ENCODE peak calls at places on chromosome 5, in nine cellular contexts. One of them, this sample, is unnamed.

GRCh38 chr5:94153736-94154450 is 412.5 kb upstream of the POU5F2 start:
- DNase-seq in B cell: no peak
- DNase-seq in brain microvascular endothelial cell: no peak
- DNase-seq in HT1080: no peak
- DNase-seq in ecto neural progenitor cell: no peak
- DNase-seq in prostate gland: no peak
- DNase-seq in spleen: no peak
- DNase-seq in T-cell: no peak
- DNase-seq in NCI-H187 treated with DMSO at 0.1 percent for 48 hours: no peak
- DNase-seq in this sample: no peak

GRCh38 chr5:177233206-177233605 is 70.3 kb downstream of the RAB24 start:
- DNase-seq in ecto neural progenitor cell: no peak
- DNase-seq in prostate gland: no peak
- DNase-seq in B cell: no peak
- DNase-seq in T-cell: no peak
- DNase-seq in HT1080: no peak
- DNase-seq in spleen: no peak
- DNase-seq in NCI-H187 treated with DMSO at 0.1 percent for 48 hours: no peak
- DNase-seq in brain microvascular endothelial cell: no peak
- DNase-seq in this sample: no peak

GRCh38 chr5:80408475-80408875 is 611 bp downstream of the ZFYVE16 start:
- DNase-seq in NCI-H187 treated with DMSO at 0.1 percent for 48 hours: no peak
- DNase-seq in HT1080: peak; percentile 64
- DNase-seq in brain microvascular endothelial cell: peak; percentile 30
- DNase-seq in ecto neural progenitor cell: peak; percentile 89
- DNase-seq in T-cell: peak; percentile 14
- DNase-seq in spleen: no peak
- DNase-seq in B cell: no peak
- DNase-seq in prostate gland: no peak
- DNase-seq in this sample: no peak

GRCh38 chr5:176653401-176653800 is 6.1 kb downstream of the TSPAN17 start:
- DNase-seq in HT1080: no peak
- DNase-seq in NCI-H187 treated with DMSO at 0.1 percent for 48 hours: no peak
- DNase-seq in prostate gland: no peak
- DNase-seq in B cell: no peak
- DNase-seq in ecto neural progenitor cell: no peak
- DNase-seq in T-cell: no peak
- DNase-seq in spleen: no peak
- DNase-seq in brain microvascular endothelial cell: no peak
- DNase-seq in this sample: no peak

GRCh38 chr5:150322202-150322601 is 19.5 kb upstream of the ARSI start:
- DNase-seq in prostate gland: no peak
- DNase-seq in spleen: no peak
- DNase-seq in T-cell: no peak
- DNase-seq in B cell: no peak
- DNase-seq in HT1080: peak; percentile 79
- DNase-seq in NCI-H187 treated with DMSO at 0.1 percent for 48 hours: no peak
- DNase-seq in ecto neural progenitor cell: no peak
- DNase-seq in brain microvascular endothelial cell: peak; percentile 63
- DNase-seq in this sample: no peak

GRCh38 chr5:16160706-16161105 is 18.9 kb downstream of the MARCHF11 start:
- DNase-seq in HT1080: peak; percentile 69
- DNase-seq in B cell: no peak
- DNase-seq in ecto neural progenitor cell: peak; percentile 43
- DNase-seq in prostate gland: no peak
- DNase-seq in brain microvascular endothelial cell: peak; percentile 37
- DNase-seq in NCI-H187 treated with DMSO at 0.1 percent for 48 hours: peak; percentile 10
- DNase-seq in spleen: no peak
- DNase-seq in T-cell: no peak
- DNase-seq in this sample: peak; percentile 56

GRCh38 chr5:34660444-34660843 is 4.3 kb downstream of the RAI14 start:
- DNase-seq in ecto neural progenitor cell: no peak
- DNase-seq in brain microvascular endothelial cell: peak; percentile 94
- DNase-seq in T-cell: no peak
- DNase-seq in spleen: no peak
- DNase-seq in NCI-H187 treated with DMSO at 0.1 percent for 48 hours: no peak
- DNase-seq in HT1080: peak; percentile 88
- DNase-seq in prostate gland: no peak
- DNase-seq in B cell: no peak
- DNase-seq in this sample: peak; percentile 74

GRCh38 chr5:169873642-169874041 is 106.7 kb downstream of the INSYN2B start:
- DNase-seq in ecto neural progenitor cell: no peak
- DNase-seq in spleen: no peak
- DNase-seq in HT1080: no peak
- DNase-seq in brain microvascular endothelial cell: peak; percentile 73
- DNase-seq in T-cell: no peak
- DNase-seq in B cell: no peak
- DNase-seq in prostate gland: no peak
- DNase-seq in NCI-H187 treated with DMSO at 0.1 percent for 48 hours: no peak
- DNase-seq in this sample: no peak

GRCh38 chr5:56712895-56713565 is 102.3 kb upstream of the MAP3K1 start:
- DNase-seq in NCI-H187 treated with DMSO at 0.1 percent for 48 hours: no peak
- DNase-seq in spleen: no peak
- DNase-seq in prostate gland: no peak
- DNase-seq in HT1080: no peak
- DNase-seq in brain microvascular endothelial cell: no peak
- DNase-seq in ecto neural progenitor cell: no peak
- DNase-seq in B cell: no peak
- DNase-seq in T-cell: no peak
- DNase-seq in this sample: no peak

GRCh38 chr5:5421149-5421960 is 1.1 kb upstream of the ICE1 start:
- DNase-seq in NCI-H187 treated with DMSO at 0.1 percent for 48 hours: no peak
- DNase-seq in ecto neural progenitor cell: no peak
- DNase-seq in T-cell: no peak
- DNase-seq in HT1080: no peak
- DNase-seq in prostate gland: no peak
- DNase-seq in B cell: no peak
- DNase-seq in spleen: no peak
- DNase-seq in brain microvascular endothelial cell: peak; percentile 32
- DNase-seq in this sample: no peak

GRCh38 chr5:72387985-72388384 is 67.8 kb downstream of the PTCD2 start:
- DNase-seq in HT1080: peak; percentile 88
- DNase-seq in T-cell: no peak
- DNase-seq in prostate gland: no peak
- DNase-seq in ecto neural progenitor cell: no peak
- DNase-seq in NCI-H187 treated with DMSO at 0.1 percent for 48 hours: no peak
- DNase-seq in brain microvascular endothelial cell: peak; percentile 77
- DNase-seq in spleen: no peak
- DNase-seq in B cell: no peak
- DNase-seq in this sample: peak; percentile 54

GRCh38 chr5:32231241-32231640 is 57.1 kb upstream of the GOLPH3 start:
- DNase-seq in brain microvascular endothelial cell: no peak
- DNase-seq in spleen: no peak
- DNase-seq in NCI-H187 treated with DMSO at 0.1 percent for 48 hours: no peak
- DNase-seq in B cell: no peak
- DNase-seq in ecto neural progenitor cell: no peak
- DNase-seq in T-cell: no peak
- DNase-seq in HT1080: no peak
- DNase-seq in prostate gland: no peak
- DNase-seq in this sample: no peak

GRCh38 chr5:9063615-9064245 is 482.1 kb downstream of the SEMA5A start:
- DNase-seq in NCI-H187 treated with DMSO at 0.1 percent for 48 hours: no peak
- DNase-seq in B cell: no peak
- DNase-seq in prostate gland: no peak
- DNase-seq in ecto neural progenitor cell: no peak
- DNase-seq in spleen: no peak
- DNase-seq in T-cell: no peak
- DNase-seq in brain microvascular endothelial cell: no peak
- DNase-seq in HT1080: no peak
- DNase-seq in this sample: no peak

GRCh38 chr5:14396071-14396470 is 185.5 kb upstream of the OTULINL start:
- DNase-seq in NCI-H187 treated with DMSO at 0.1 percent for 48 hours: no peak
- DNase-seq in brain microvascular endothelial cell: no peak
- DNase-seq in T-cell: no peak
- DNase-seq in HT1080: no peak
- DNase-seq in ecto neural progenitor cell: no peak
- DNase-seq in B cell: no peak
- DNase-seq in spleen: no peak
- DNase-seq in prostate gland: no peak
- DNase-seq in this sample: no peak

GRCh38 chr5:73379435-73379834 is 69.1 kb downstream of the FOXD1 start:
- DNase-seq in ecto neural progenitor cell: no peak
- DNase-seq in prostate gland: no peak
- DNase-seq in spleen: no peak
- DNase-seq in B cell: no peak
- DNase-seq in T-cell: no peak
- DNase-seq in NCI-H187 treated with DMSO at 0.1 percent for 48 hours: no peak
- DNase-seq in HT1080: no peak
- DNase-seq in brain microvascular endothelial cell: no peak
- DNase-seq in this sample: no peak

GRCh38 chr5:160181965-160182622 is 47.2 kb upstream of the FABP6 start:
- DNase-seq in NCI-H187 treated with DMSO at 0.1 percent for 48 hours: no peak
- DNase-seq in T-cell: no peak
- DNase-seq in spleen: no peak
- DNase-seq in brain microvascular endothelial cell: no peak
- DNase-seq in HT1080: peak; percentile 48
- DNase-seq in ecto neural progenitor cell: no peak
- DNase-seq in B cell: no peak
- DNase-seq in prostate gland: no peak
- DNase-seq in this sample: peak; percentile 11

GRCh38 chr5:89117131-89117644 is 234.2 kb upstream of the MEF2C start:
- DNase-seq in NCI-H187 treated with DMSO at 0.1 percent for 48 hours: no peak
- DNase-seq in brain microvascular endothelial cell: no peak
- DNase-seq in prostate gland: no peak
- DNase-seq in T-cell: no peak
- DNase-seq in ecto neural progenitor cell: no peak
- DNase-seq in spleen: no peak
- DNase-seq in HT1080: peak; percentile 41
- DNase-seq in B cell: no peak
- DNase-seq in this sample: no peak

GRCh38 chr5:179089502-179089901 is 29.3 kb downstream of the ZNF354C start:
- DNase-seq in prostate gland: no peak
- DNase-seq in ecto neural progenitor cell: no peak
- DNase-seq in T-cell: no peak
- DNase-seq in brain microvascular endothelial cell: no peak
- DNase-seq in HT1080: no peak
- DNase-seq in B cell: no peak
- DNase-seq in NCI-H187 treated with DMSO at 0.1 percent for 48 hours: no peak
- DNase-seq in spleen: no peak
- DNase-seq in this sample: no peak

GRCh38 chr5:72328172-72328571 is 8.0 kb downstream of the PTCD2 start:
- DNase-seq in prostate gland: peak; percentile 14
- DNase-seq in brain microvascular endothelial cell: no peak
- DNase-seq in spleen: no peak
- DNase-seq in NCI-H187 treated with DMSO at 0.1 percent for 48 hours: peak; percentile 90
- DNase-seq in HT1080: peak; percentile 79
- DNase-seq in B cell: no peak
- DNase-seq in T-cell: no peak
- DNase-seq in ecto neural progenitor cell: no peak
- DNase-seq in this sample: no peak

GRCh38 chr5:73963021-73963420 is 337.0 kb downstream of the ARHGEF28 start:
- DNase-seq in ecto neural progenitor cell: no peak
- DNase-seq in HT1080: no peak
- DNase-seq in B cell: no peak
- DNase-seq in brain microvascular endothelial cell: peak; percentile 35
- DNase-seq in prostate gland: no peak
- DNase-seq in T-cell: no peak
- DNase-seq in NCI-H187 treated with DMSO at 0.1 percent for 48 hours: no peak
- DNase-seq in spleen: no peak
- DNase-seq in this sample: no peak

GRCh38 chr5:65831276-65831675 is 95.1 kb upstream of the ERBIN start:
- DNase-seq in brain microvascular endothelial cell: no peak
- DNase-seq in HT1080: no peak
- DNase-seq in ecto neural progenitor cell: no peak
- DNase-seq in spleen: no peak
- DNase-seq in prostate gland: no peak
- DNase-seq in NCI-H187 treated with DMSO at 0.1 percent for 48 hours: no peak
- DNase-seq in T-cell: no peak
- DNase-seq in B cell: no peak
- DNase-seq in this sample: no peak

GRCh38 chr5:165031361-165031760 is 1525.9 kb downstream of the MAT2B start:
- DNase-seq in B cell: no peak
- DNase-seq in HT1080: no peak
- DNase-seq in NCI-H187 treated with DMSO at 0.1 percent for 48 hours: no peak
- DNase-seq in prostate gland: no peak
- DNase-seq in spleen: no peak
- DNase-seq in brain microvascular endothelial cell: no peak
- DNase-seq in ecto neural progenitor cell: no peak
- DNase-seq in T-cell: no peak
- DNase-seq in this sample: no peak

GRCh38 chr5:62372600-62372999 is 31.1 kb downstream of the DIMT1 start:
- DNase-seq in prostate gland: no peak
- DNase-seq in T-cell: no peak
- DNase-seq in brain microvascular endothelial cell: no peak
- DNase-seq in B cell: no peak
- DNase-seq in NCI-H187 treated with DMSO at 0.1 percent for 48 hours: no peak
- DNase-seq in ecto neural progenitor cell: no peak
- DNase-seq in HT1080: no peak
- DNase-seq in spleen: no peak
- DNase-seq in this sample: no peak

GRCh38 chr5:171630047-171630669 is 155.5 kb upstream of the SMIM23 start:
- DNase-seq in NCI-H187 treated with DMSO at 0.1 percent for 48 hours: no peak
- DNase-seq in ecto neural progenitor cell: peak; percentile 82
- DNase-seq in HT1080: no peak
- DNase-seq in B cell: no peak
- DNase-seq in spleen: no peak
- DNase-seq in T-cell: no peak
- DNase-seq in prostate gland: peak; percentile 20
- DNase-seq in brain microvascular endothelial cell: peak; percentile 54
- DNase-seq in this sample: no peak

GRCh38 chr5:98769256-98770157 is 4.0 kb upstream of the RGMB start:
- DNase-seq in ecto neural progenitor cell: peak; percentile 86
- DNase-seq in spleen: peak; percentile 83
- DNase-seq in NCI-H187 treated with DMSO at 0.1 percent for 48 hours: no peak
- DNase-seq in prostate gland: no peak
- DNase-seq in brain microvascular endothelial cell: peak; percentile 57
- DNase-seq in HT1080: peak; percentile 47
- DNase-seq in B cell: peak; percentile 75
- DNase-seq in T-cell: no peak
- DNase-seq in this sample: no peak

GRCh38 chr5:1161108-1161831 is 40.1 kb upstream of the SLC6A19 start:
- DNase-seq in ecto neural progenitor cell: no peak
- DNase-seq in prostate gland: peak; percentile 78
- DNase-seq in T-cell: no peak
- DNase-seq in B cell: no peak
- DNase-seq in NCI-H187 treated with DMSO at 0.1 percent for 48 hours: no peak
- DNase-seq in spleen: no peak
- DNase-seq in brain microvascular endothelial cell: no peak
- DNase-seq in HT1080: peak; percentile 92
- DNase-seq in this sample: no peak

GRCh38 chr5:111953351-111954127 is 196.5 kb upstream of the NREP start:
- DNase-seq in spleen: no peak
- DNase-seq in brain microvascular endothelial cell: peak; percentile 89
- DNase-seq in HT1080: peak; percentile 61
- DNase-seq in prostate gland: no peak
- DNase-seq in NCI-H187 treated with DMSO at 0.1 percent for 48 hours: no peak
- DNase-seq in ecto neural progenitor cell: no peak
- DNase-seq in B cell: no peak
- DNase-seq in T-cell: no peak
- DNase-seq in this sample: no peak

GRCh38 chr5:168681556-168682183 is 102.5 kb upstream of the PANK3 start:
- DNase-seq in ecto neural progenitor cell: no peak
- DNase-seq in T-cell: no peak
- DNase-seq in spleen: peak; percentile 83
- DNase-seq in HT1080: peak; percentile 20
- DNase-seq in NCI-H187 treated with DMSO at 0.1 percent for 48 hours: no peak
- DNase-seq in prostate gland: no peak
- DNase-seq in B cell: no peak
- DNase-seq in brain microvascular endothelial cell: peak; percentile 52
- DNase-seq in this sample: no peak

GRCh38 chr5:135030691-135031145 is 3.3 kb downstream of the PITX1 start:
- DNase-seq in prostate gland: no peak
- DNase-seq in B cell: peak; percentile 54
- DNase-seq in T-cell: no peak
- DNase-seq in ecto neural progenitor cell: peak; percentile 60
- DNase-seq in spleen: no peak
- DNase-seq in HT1080: no peak
- DNase-seq in NCI-H187 treated with DMSO at 0.1 percent for 48 hours: no peak
- DNase-seq in brain microvascular endothelial cell: no peak
- DNase-seq in this sample: no peak

GRCh38 chr5:175460126-175460525 is 16.1 kb upstream of the DRD1 start:
- DNase-seq in NCI-H187 treated with DMSO at 0.1 percent for 48 hours: no peak
- DNase-seq in brain microvascular endothelial cell: no peak
- DNase-seq in HT1080: peak; percentile 14
- DNase-seq in prostate gland: no peak
- DNase-seq in spleen: no peak
- DNase-seq in T-cell: no peak
- DNase-seq in ecto neural progenitor cell: no peak
- DNase-seq in B cell: no peak
- DNase-seq in this sample: no peak

GRCh38 chr5:6676702-6677101 is 36.5 kb upstream of the TENT4A start:
- DNase-seq in brain microvascular endothelial cell: no peak
- DNase-seq in NCI-H187 treated with DMSO at 0.1 percent for 48 hours: no peak
- DNase-seq in T-cell: no peak
- DNase-seq in ecto neural progenitor cell: no peak
- DNase-seq in prostate gland: no peak
- DNase-seq in spleen: no peak
- DNase-seq in HT1080: peak; percentile 73
- DNase-seq in B cell: no peak
- DNase-seq in this sample: no peak

This sample was measured in HFF-Myc.